ENCODE peak calls at places on chromosomes 5 and 9, in five cellular contexts. V, A, F, Y and Z are unnamed samples.

GRCh38 chr9:33453286-33453882 is 6.0 kb upstream of the AQP3 start:
- DNase-seq in V (no peak), A (no peak), F (no peak), Y (no peak), Z (no peak)

GRCh38 chr5:95262933-95263660 is 21.8 kb downstream of the MCTP1 start:
- DNase-seq in V (no peak), A (no peak), F (no peak), Y (no peak), Z (no peak)

GRCh38 chr9:8570776-8571175 is 771.2 kb upstream of the DMAC1 start:
- DNase-seq in V (no peak), A (no peak), F (no peak), Y (no peak), Z (no peak)

GRCh38 chr9:134211811-134212460 is 47.6 kb upstream of the RNU6ATAC start:
- DNase-seq in V (peak), A (no peak), F (no peak), Y (no peak), Z (no peak)

GRCh38 chr9:84723426-84723825 is 53.9 kb downstream of the NTRK2 start:
- DNase-seq in V (no peak), A (no peak), F (no peak), Y (no peak), Z (no peak)

GRCh38 chr5:126998201-126998631 is 32.1 kb downstream of the MARCHF3 start:
- DNase-seq in V (no peak), A (peak), F (no peak), Y (no peak), Z (peak)

GRCh38 chr9:96137666-96138429 is 164.1 kb downstream of the HSD17B3 start:
- DNase-seq in V (no peak), A (no peak), F (no peak), Y (no peak), Z (peak)

GRCh38 chr5:154543380-154543779 is 65.4 kb upstream of the HAND1 start:
- DNase-seq in V (no peak), A (peak), F (no peak), Y (no peak), Z (peak)

GRCh38 chr9:89543057-89543456 is 45.1 kb upstream of the SEMA4D start:
- DNase-seq in V (no peak), A (no peak), F (no peak), Y (no peak), Z (no peak)

GRCh38 chr5:109374625-109375024 is 35.1 kb downstream of the PJA2 start:
- DNase-seq in V (no peak), A (peak), F (no peak), Y (no peak), Z (peak)

GRCh38 chr5:151078490-151079262 is 2.2 kb downstream of the TNIP1 start:
- DNase-seq in V (no peak), A (no peak), F (peak), Y (no peak), Z (no peak)

GRCh38 chr9:120971938-120972337 is 45.3 kb upstream of the TRAF1 start:
- DNase-seq in V (no peak), A (no peak), F (no peak), Y (no peak), Z (no peak)

GRCh38 chr5:112525217-112525616 is 106.1 kb upstream of the EPB41L4A start:
- DNase-seq in V (no peak), A (no peak), F (no peak), Y (no peak), Z (no peak)

GRCh38 chr5:103582364-103582763 is 19.8 kb upstream of the NUDT12 start:
- DNase-seq in V (no peak), A (peak), F (no peak), Y (no peak), Z (peak)